ENCODE peak calls at places on chromosome 16, in four cellular contexts. One of them, this sample, is unnamed.

GRCh38 chr16:73068546-73069401 is 20.8 kb upstream of the ZFHX3 start:
- DNase-seq in kidney epithelial cell: peak
- DNase-seq in GM12865: no peak
- DNase-seq in stimulated activated CD4-positive, alpha-beta T cell treated with anti-CD3 and anti-CD28 coated beads, Interleukin-1b, Interleukin-23, amount 100 ng/mL, for 4 hours: no peak
- DNase-seq in this sample: peak

GRCh38 chr16:19636436-19637267 is 81.1 kb downstream of the VPS35L start:
- DNase-seq in stimulated activated CD4-positive, alpha-beta T cell treated with anti-CD3 and anti-CD28 coated beads, Interleukin-1b, Interleukin-23, amount 100 ng/mL, for 4 hours: no peak
- DNase-seq in kidney epithelial cell: no peak
- DNase-seq in GM12865: no peak
- DNase-seq in this sample: no peak

GRCh38 chr16:87132361-87133014 is 184.7 kb downstream of the C16orf95 start:
- DNase-seq in GM12865: no peak
- DNase-seq in stimulated activated CD4-positive, alpha-beta T cell treated with anti-CD3 and anti-CD28 coated beads, Interleukin-1b, Interleukin-23, amount 100 ng/mL, for 4 hours: no peak
- DNase-seq in kidney epithelial cell: no peak
- DNase-seq in this sample: no peak

GRCh38 chr16:11901091-11901490 is 14.7 kb downstream of the GSPT1 start:
- DNase-seq in kidney epithelial cell: no peak
- DNase-seq in stimulated activated CD4-positive, alpha-beta T cell treated with anti-CD3 and anti-CD28 coated beads, Interleukin-1b, Interleukin-23, amount 100 ng/mL, for 4 hours: no peak
- DNase-seq in GM12865: no peak
- DNase-seq in this sample: no peak

GRCh38 chr16:68358951-68359350 is 48.1 kb downstream of the PRMT7 start:
- DNase-seq in kidney epithelial cell: no peak
- DNase-seq in stimulated activated CD4-positive, alpha-beta T cell treated with anti-CD3 and anti-CD28 coated beads, Interleukin-1b, Interleukin-23, amount 100 ng/mL, for 4 hours: no peak
- DNase-seq in GM12865: no peak
- DNase-seq in this sample: no peak

GRCh38 chr16:86462334-86463084 is 47.8 kb upstream of the FOXF1 start:
- DNase-seq in GM12865: no peak
- DNase-seq in stimulated activated CD4-positive, alpha-beta T cell treated with anti-CD3 and anti-CD28 coated beads, Interleukin-1b, Interleukin-23, amount 100 ng/mL, for 4 hours: no peak
- DNase-seq in kidney epithelial cell: no peak
- DNase-seq in this sample: no peak

GRCh38 chr16:22948603-22949368 is 134.8 kb downstream of the HS3ST2 start:
- DNase-seq in stimulated activated CD4-positive, alpha-beta T cell treated with anti-CD3 and anti-CD28 coated beads, Interleukin-1b, Interleukin-23, amount 100 ng/mL, for 4 hours: peak
- DNase-seq in kidney epithelial cell: no peak
- DNase-seq in GM12865: peak
- DNase-seq in this sample: peak

GRCh38 chr16:7839568-7839967 is 506.9 kb downstream of the RBFOX1 start:
- DNase-seq in stimulated activated CD4-positive, alpha-beta T cell treated with anti-CD3 and anti-CD28 coated beads, Interleukin-1b, Interleukin-23, amount 100 ng/mL, for 4 hours: no peak
- DNase-seq in GM12865: no peak
- DNase-seq in kidney epithelial cell: no peak
- DNase-seq in this sample: no peak

GRCh38 chr16:23469814-23470213 is 16.8 kb upstream of the COG7 start:
- DNase-seq in stimulated activated CD4-positive, alpha-beta T cell treated with anti-CD3 and anti-CD28 coated beads, Interleukin-1b, Interleukin-23, amount 100 ng/mL, for 4 hours: no peak
- DNase-seq in kidney epithelial cell: peak
- DNase-seq in GM12865: no peak
- DNase-seq in this sample: no peak

GRCh38 chr16:60945225-60945624 is 1091.0 kb downstream of the CDH8 start:
- DNase-seq in kidney epithelial cell: no peak
- DNase-seq in GM12865: no peak
- DNase-seq in stimulated activated CD4-positive, alpha-beta T cell treated with anti-CD3 and anti-CD28 coated beads, Interleukin-1b, Interleukin-23, amount 100 ng/mL, for 4 hours: no peak
- DNase-seq in this sample: no peak

GRCh38 chr16:14628806-14629611 is 1.1 kb downstream of the PARN start:
- DNase-seq in stimulated activated CD4-positive, alpha-beta T cell treated with anti-CD3 and anti-CD28 coated beads, Interleukin-1b, Interleukin-23, amount 100 ng/mL, for 4 hours: no peak
- DNase-seq in GM12865: peak
- DNase-seq in kidney epithelial cell: no peak
- DNase-seq in this sample: no peak

GRCh38 chr16:88383401-88384221 is 852 bp downstream of the ZNF469 start:
- DNase-seq in kidney epithelial cell: no peak
- DNase-seq in stimulated activated CD4-positive, alpha-beta T cell treated with anti-CD3 and anti-CD28 coated beads, Interleukin-1b, Interleukin-23, amount 100 ng/mL, for 4 hours: no peak
- DNase-seq in GM12865: no peak
- DNase-seq in this sample: no peak

GRCh38 chr16:52547001-52547833 is at the start of gene TOX3:
- DNase-seq in GM12865: no peak
- DNase-seq in kidney epithelial cell: no peak
- DNase-seq in stimulated activated CD4-positive, alpha-beta T cell treated with anti-CD3 and anti-CD28 coated beads, Interleukin-1b, Interleukin-23, amount 100 ng/mL, for 4 hours: no peak
- DNase-seq in this sample: no peak

GRCh38 chr16:10668322-10669045 is 26.2 kb downstream of the TEKT5 start:
- DNase-seq in kidney epithelial cell: no peak
- DNase-seq in stimulated activated CD4-positive, alpha-beta T cell treated with anti-CD3 and anti-CD28 coated beads, Interleukin-1b, Interleukin-23, amount 100 ng/mL, for 4 hours: peak
- DNase-seq in GM12865: peak
- DNase-seq in this sample: no peak

GRCh38 chr16:1441391-1441829 is 2.9 kb downstream of the CCDC154 start:
- DNase-seq in GM12865: no peak
- DNase-seq in kidney epithelial cell: no peak
- DNase-seq in stimulated activated CD4-positive, alpha-beta T cell treated with anti-CD3 and anti-CD28 coated beads, Interleukin-1b, Interleukin-23, amount 100 ng/mL, for 4 hours: no peak
- DNase-seq in this sample: no peak

GRCh38 chr16:188674-189073 is 8.4 kb downstream of the HBQ1 start:
- DNase-seq in kidney epithelial cell: no peak
- DNase-seq in stimulated activated CD4-positive, alpha-beta T cell treated with anti-CD3 and anti-CD28 coated beads, Interleukin-1b, Interleukin-23, amount 100 ng/mL, for 4 hours: no peak
- DNase-seq in GM12865: peak
- DNase-seq in this sample: no peak

GRCh38 chr16:1167276-1168107 is 14.6 kb downstream of the CACNA1H start:
- DNase-seq in kidney epithelial cell: no peak
- DNase-seq in GM12865: no peak
- DNase-seq in stimulated activated CD4-positive, alpha-beta T cell treated with anti-CD3 and anti-CD28 coated beads, Interleukin-1b, Interleukin-23, amount 100 ng/mL, for 4 hours: no peak
- DNase-seq in this sample: no peak

GRCh38 chr16:799948-800833 is at the start of gene GNG13:
- DNase-seq in GM12865: no peak
- DNase-seq in kidney epithelial cell: no peak
- DNase-seq in stimulated activated CD4-positive, alpha-beta T cell treated with anti-CD3 and anti-CD28 coated beads, Interleukin-1b, Interleukin-23, amount 100 ng/mL, for 4 hours: no peak
- DNase-seq in this sample: no peak

GRCh38 chr16:67278773-67279295 is 498 bp upstream of the PLEKHG4 start:
- DNase-seq in stimulated activated CD4-positive, alpha-beta T cell treated with anti-CD3 and anti-CD28 coated beads, Interleukin-1b, Interleukin-23, amount 100 ng/mL, for 4 hours: no peak
- DNase-seq in GM12865: peak
- DNase-seq in kidney epithelial cell: no peak
- DNase-seq in this sample: peak

GRCh38 chr16:47731252-47731651 is 270.1 kb downstream of the PHKB start:
- DNase-seq in GM12865: no peak
- DNase-seq in stimulated activated CD4-positive, alpha-beta T cell treated with anti-CD3 and anti-CD28 coated beads, Interleukin-1b, Interleukin-23, amount 100 ng/mL, for 4 hours: no peak
- DNase-seq in kidney epithelial cell: peak
- DNase-seq in this sample: no peak

GRCh38 chr16:21599994-21600773 is 807 bp downstream of the METTL9 start:
- DNase-seq in stimulated activated CD4-positive, alpha-beta T cell treated with anti-CD3 and anti-CD28 coated beads, Interleukin-1b, Interleukin-23, amount 100 ng/mL, for 4 hours: no peak
- DNase-seq in GM12865: peak
- DNase-seq in kidney epithelial cell: no peak
- DNase-seq in this sample: peak